ENCODE peak calls at places on chromosome 9, in four cellular contexts. Q is fibroblast of lung, I is GM23338, T is GM12878. N is an unnamed sample.

GRCh38 chr9:101486693-101487442 is 46.8 kb upstream of the RNF20 start:
- DNase-seq in T (no peak), I (peak), Q (peak), N (peak)

GRCh38 chr9:128607642-128608350 is 48.9 kb downstream of the DYNC2I2 start:
- DNase-seq in I (no peak), Q (peak), T (no peak), N (no peak)

GRCh38 chr9:68870049-68870448 is 143.9 kb downstream of the PRKACG start:
- DNase-seq in Q (no peak), T (no peak), I (no peak), N (no peak)

GRCh38 chr9:111833941-111834340 is 39.2 kb upstream of the SHOC1 start:
- DNase-seq in T (no peak), Q (peak), I (no peak), N (no peak)

GRCh38 chr9:117487555-117488175 is 72.8 kb upstream of the ASTN2 start:
- DNase-seq in Q (peak), I (peak), T (peak), N (peak)

GRCh38 chr9:93062364-93062763 is 3.9 kb downstream of the SUSD3 start:
- DNase-seq in Q (no peak), I (peak), T (no peak), N (no peak)

GRCh38 chr9:109908459-109909390 is 128.7 kb downstream of the PALM2AKAP2 start:
- DNase-seq in Q (peak), T (no peak), I (no peak), N (no peak)

GRCh38 chr9:134544388-134545212 is 97.0 kb upstream of the COL5A1 start:
- DNase-seq in T (no peak), Q (peak), I (peak), N (peak)

GRCh38 chr9:72365525-72366256 is 683 bp upstream of the ZFAND5 start:
- DNase-seq in Q (peak), T (peak), I (peak), N (peak)

GRCh38 chr9:70924380-70924779 is 197.0 kb downstream of the TRPM3 start:
- DNase-seq in Q (peak), I (no peak), T (no peak), N (no peak)

GRCh38 chr9:84823426-84824271 is 154.1 kb downstream of the NTRK2 start:
- DNase-seq in Q (peak), I (no peak), T (peak), N (peak)

GRCh38 chr9:32928912-32929311 is 72.5 kb downstream of the APTX start:
- DNase-seq in I (no peak), T (no peak), Q (no peak), N (no peak)

GRCh38 chr9:109865521-109865920 is 85.5 kb downstream of the PALM2AKAP2 start:
- DNase-seq in T (no peak), Q (no peak), I (no peak), N (no peak)

GRCh38 chr9:91953723-91954122 is 3.7 kb upstream of the ROR2 start:
- DNase-seq in T (no peak), I (no peak), Q (no peak), N (no peak)

GRCh38 chr9:125996671-125997509 is 249.7 kb downstream of the PBX3 start:
- DNase-seq in Q (no peak), I (no peak), T (no peak), N (no peak)

GRCh38 chr9:14713187-14713799 is 9.2 kb downstream of the CER1 start:
- DNase-seq in Q (no peak), T (no peak), I (no peak), N (no peak)

GRCh38 chr9:70753311-70753710 is 338.9 kb upstream of the KLF9 start:
- DNase-seq in Q (no peak), I (no peak), T (no peak), N (no peak)

GRCh38 chr9:15218994-15219393 is 88.0 kb downstream of the TTC39B start:
- DNase-seq in T (no peak), Q (no peak), I (no peak), N (no peak)

GRCh38 chr9:92141144-92142129 is 26.2 kb upstream of the SPTLC1 start:
- DNase-seq in I (peak), T (no peak), Q (peak), N (peak)

GRCh38 chr9:69549310-69550202 is 122.6 kb downstream of the APBA1 start:
- DNase-seq in I (peak), Q (peak), T (no peak), N (peak)

GRCh38 chr9:117549444-117549843 is 134.6 kb upstream of the ASTN2 start:
- DNase-seq in Q (no peak), I (peak), T (no peak), N (no peak)

GRCh38 chr9:88852794-88853193 is 138.5 kb upstream of the S1PR3 start:
- DNase-seq in I (peak), T (no peak), Q (peak), N (peak)

GRCh38 chr9:83473488-83473971 is 64.7 kb downstream of the FRMD3 start:
- DNase-seq in Q (no peak), T (peak), I (no peak), N (peak)

GRCh38 chr9:18745710-18746109 is 271.8 kb downstream of the ADAMTSL1 start:
- DNase-seq in I (no peak), Q (no peak), T (no peak), N (no peak)

GRCh38 chr9:79012561-79012960 is 559.2 kb upstream of the TLE4 start:
- DNase-seq in I (peak), Q (peak), T (no peak), N (no peak)

GRCh38 chr9:118170032-118170955 is 466.1 kb downstream of the TLR4 start:
- DNase-seq in T (no peak), Q (peak), I (peak), N (peak)

GRCh38 chr9:136204838-136205706 is at the start of gene LHX3:
- DNase-seq in T (no peak), Q (no peak), I (peak), N (peak)
- TF ChIP-seq EZH2 in T (no peak), Q (no peak), I (no peak), N (no peak)

GRCh38 chr9:98619788-98620187 is 88.9 kb downstream of the GABBR2 start:
- DNase-seq in Q (no peak), I (no peak), T (no peak), N (no peak)

GRCh38 chr9:98627291-98627690 is 81.4 kb downstream of the GABBR2 start:
- DNase-seq in I (no peak), Q (peak), T (no peak), N (no peak)

DNA sequence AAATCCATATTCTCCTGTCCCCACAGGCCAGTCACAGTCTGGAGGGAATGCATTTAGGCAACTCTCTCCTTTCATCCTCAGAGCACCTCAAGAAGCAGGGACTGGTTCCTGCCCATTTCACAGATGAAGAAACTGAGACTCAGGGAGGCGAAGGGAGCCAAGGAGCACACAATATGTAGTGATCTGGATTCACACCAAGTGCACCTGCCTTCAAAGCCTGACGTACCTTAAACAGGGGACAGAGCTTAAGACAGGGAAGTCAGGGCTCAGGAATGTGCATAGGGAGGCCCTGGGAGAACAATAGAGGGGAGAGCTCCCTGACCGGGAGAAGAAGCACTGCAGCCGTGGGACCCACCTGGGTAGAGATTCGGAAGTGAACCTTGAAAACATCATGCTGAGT is 83.0 kb downstream of the GABBR2 start:
- DNase-seq in Q (no peak), I (peak), T (no peak), N (no peak)
- TF ChIP-seq EZH2 in Q (no peak), I (no peak), T (no peak), N (no peak)

DNA sequence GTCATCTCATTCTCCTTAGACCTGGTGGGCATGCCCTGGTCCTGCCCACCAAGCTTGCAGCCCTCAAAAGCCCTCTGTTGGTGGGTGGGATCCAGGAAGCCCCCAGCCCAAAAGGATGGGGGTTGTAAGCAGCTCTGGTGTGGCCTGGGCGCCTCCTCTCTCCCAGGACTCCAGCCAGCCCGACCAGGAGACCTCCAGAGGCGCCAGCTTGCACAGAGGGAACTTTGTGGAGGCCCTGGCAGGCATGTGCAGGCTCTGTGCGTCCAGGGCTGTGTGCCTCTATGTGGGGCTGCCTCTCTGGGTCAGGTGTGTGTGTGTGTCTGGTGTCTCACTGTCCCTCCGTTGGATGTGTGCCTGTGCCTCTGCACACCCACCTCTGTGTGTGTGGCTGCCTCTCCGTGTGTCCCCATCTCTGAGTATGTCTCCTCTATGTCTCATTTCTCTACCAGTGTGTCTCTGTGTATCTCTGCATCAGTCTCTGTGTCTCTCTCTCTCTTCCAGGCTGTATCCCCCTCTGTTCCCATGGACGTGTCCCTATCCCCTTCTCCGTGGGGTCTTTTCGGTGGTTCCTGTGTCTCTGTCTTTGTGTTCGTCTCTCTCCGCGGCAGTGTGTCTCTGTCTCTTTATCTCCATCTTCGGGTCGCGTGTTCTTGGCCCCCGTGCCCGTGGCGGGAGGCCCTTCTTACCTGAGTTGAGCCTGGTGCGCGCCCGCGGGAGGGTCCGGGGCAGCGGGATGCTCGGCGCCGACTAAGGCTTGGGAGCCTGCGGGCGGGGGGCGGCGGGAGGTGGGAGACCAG is 501 bp downstream of the ENHO start:
- DNase-seq in Q (no peak), I (no peak), T (no peak), N (no peak)
- TF ChIP-seq EZH2 in Q (peak), I (no peak), T (no peak), N (no peak)

GRCh38 chr9:131545786-131546335 is 538 bp downstream of the PRRT1B start:
- DNase-seq in Q (no peak), I (peak), T (no peak), N (no peak)
- TF ChIP-seq EZH2 in Q (no peak), I (no peak), T (no peak), N (no peak)

GRCh38 chr9:132555528-132555927 is 26.9 kb upstream of the BARHL1 start:
- DNase-seq in Q (no peak), T (no peak), I (no peak), N (no peak)

GRCh38 chr9:132557159-132557558 is 25.2 kb upstream of the BARHL1 start:
- DNase-seq in I (no peak), T (no peak), Q (no peak), N (no peak)

GRCh38 chr9:132557768-132558167 is 24.6 kb upstream of the BARHL1 start:
- DNase-seq in T (no peak), I (no peak), Q (no peak), N (no peak)

GRCh38 chr9:132556226-132556625 is 26.2 kb upstream of the BARHL1 start:
- DNase-seq in Q (no peak), I (no peak), T (no peak), N (no peak)

GRCh38 chr9:132556701-132557100 is 25.7 kb upstream of the BARHL1 start:
- DNase-seq in I (no peak), T (no peak), Q (no peak), N (no peak)
- TF ChIP-seq EZH2 in I (no peak), T (no peak), Q (no peak), N (no peak)

GRCh38 chr9:23341346-23341745 is 484.7 kb downstream of the ELAVL2 start:
- DNase-seq in Q (no peak), T (no peak), I (no peak), N (no peak)
- TF ChIP-seq EZH2 in Q (no peak), T (no peak), I (no peak), N (no peak)

GRCh38 chr9:113461285-113461684 is 2.2 kb upstream of the RGS3 start:
- DNase-seq in Q (no peak), T (no peak), I (no peak), N (no peak)
- TF ChIP-seq EZH2 in Q (no peak), T (no peak), I (no peak), N (no peak)

DNA sequence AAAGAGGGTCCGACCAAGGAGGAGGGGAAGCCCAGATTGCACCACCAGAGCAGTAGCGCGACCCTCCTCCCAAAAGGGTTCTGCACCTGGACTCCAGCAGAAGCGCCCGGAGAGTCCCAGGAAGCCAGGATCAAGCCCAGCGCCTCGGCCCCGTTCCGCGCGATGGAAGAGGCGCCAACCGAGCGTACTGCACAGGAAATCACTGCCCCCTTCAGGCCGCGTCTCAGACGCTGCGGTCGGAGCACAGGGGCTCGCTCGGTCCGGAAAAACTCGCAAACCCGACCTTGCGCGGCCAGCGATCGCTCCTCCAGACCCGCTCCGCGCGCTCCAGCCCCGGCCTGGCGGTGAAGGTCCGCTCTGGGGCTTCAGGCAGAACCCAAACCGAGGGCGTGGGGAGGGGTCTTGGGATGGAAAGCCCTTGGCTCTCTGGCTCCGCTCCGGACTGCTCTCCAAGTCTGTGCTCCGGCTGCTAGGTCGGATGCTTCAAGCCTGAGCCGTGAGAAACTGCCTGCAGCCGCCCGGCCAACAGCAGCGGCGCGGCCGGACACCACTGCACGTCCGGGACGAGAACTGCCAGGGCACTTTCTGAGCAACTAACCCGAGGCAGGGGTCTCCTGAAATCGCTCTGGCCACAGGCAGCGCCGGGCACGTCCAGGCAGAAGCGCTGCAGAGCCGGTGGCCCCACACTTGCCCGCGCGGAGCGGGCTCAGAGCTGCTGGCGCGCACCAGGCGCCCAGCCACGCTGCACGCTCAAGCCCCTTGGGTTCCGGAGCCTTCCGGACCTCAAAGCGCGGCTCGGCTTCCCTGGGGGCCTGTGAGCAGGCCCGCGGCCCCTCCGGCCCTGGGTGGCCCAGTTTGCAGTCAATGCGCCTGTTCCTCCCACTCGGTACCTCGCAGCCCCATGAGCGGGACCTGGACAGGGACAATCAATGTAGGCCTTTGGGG is 1.3 kb downstream of the GABBR2 start:
- DNase-seq in Q (peak), T (no peak), I (peak), N (peak)
- TF ChIP-seq EZH2 in Q (peak), T (no peak), I (peak), N (peak)